ENCODE peak calls at places on chromosomes 11 and 22, in six cellular contexts. P, Z, B, E, S and V are unnamed samples.

GRCh38 chr22:35921777-35922176 is 106.8 kb downstream of the RBFOX2 start:
- DNase-seq in P (no peak), Z (no peak), B (peak; percentile 86), E (peak; percentile 87), S (peak; percentile 81), V (no peak)

GRCh38 chr22:34105461-34106062 is 185.3 kb upstream of the LARGE1 start:
- DNase-seq in P (peak; percentile 72), Z (peak; percentile 55), B (peak; percentile 18), E (no peak), S (peak; percentile 45), V (no peak)

GRCh38 chr11:86140334-86140733 is 71.5 kb upstream of the PICALM start:
- DNase-seq in P (no peak), Z (no peak), B (no peak), E (no peak), S (no peak), V (no peak)

GRCh38 chr11:40281055-40281580 is 1178.3 kb downstream of the LRRC4C start:
- DNase-seq in P (no peak), Z (no peak), B (no peak), E (peak; percentile 64), S (no peak), V (no peak)

GRCh38 chr11:82826526-82826925 is 73.7 kb downstream of the PRCP start:
- DNase-seq in P (no peak), Z (no peak), B (no peak), E (no peak), S (no peak), V (no peak)

GRCh38 chr11:10233581-10233980 is 60.4 kb downstream of the SBF2 start:
- DNase-seq in P (no peak), Z (no peak), B (no peak), E (peak; percentile 92), S (no peak), V (no peak)

GRCh38 chr11:119474682-119475596 is 52.0 kb upstream of the THY1 start:
- DNase-seq in P (no peak), Z (no peak), B (peak; percentile 65), E (peak; percentile 82), S (peak; percentile 65), V (no peak)

GRCh38 chr11:121800704-121801516 is 315.1 kb downstream of the BLID start:
- DNase-seq in P (no peak), Z (no peak), B (no peak), E (peak; percentile 54), S (peak; percentile 70), V (no peak)

GRCh38 chr11:6622261-6623171 is 3.3 kb upstream of the TPP1 start:
- DNase-seq in P (no peak), Z (no peak), B (peak; percentile 61), E (no peak), S (no peak), V (no peak)

GRCh38 chr11:22491826-22492225 is 133.8 kb downstream of the FANCF start:
- DNase-seq in P (no peak), Z (no peak), B (no peak), E (peak; percentile 81), S (no peak), V (no peak)

GRCh38 chr11:97683733-97684132 is 1293.9 kb downstream of the JRKL start:
- DNase-seq in P (no peak), Z (no peak), B (no peak), E (no peak), S (no peak), V (no peak)

GRCh38 chr11:73141031-73141308 is 1.1 kb downstream of the FCHSD2 start:
- DNase-seq in P (peak; percentile 58), Z (peak; percentile 53), B (peak; percentile 35), E (peak; percentile 15), S (no peak), V (peak; percentile 71)

GRCh38 chr11:116173946-116174911 is 598.6 kb downstream of the BUD13 start:
- DNase-seq in P (no peak), Z (no peak), B (no peak), E (no peak), S (no peak), V (no peak)

GRCh38 chr11:60985991-60986915 is 14.8 kb downstream of the CD6 start:
- DNase-seq in P (no peak), Z (peak; percentile 81), B (peak; percentile 18), E (peak; percentile 51), S (no peak), V (peak; percentile 60)

GRCh38 chr11:44096360-44097188 is 1.1 kb downstream of the EXT2 start:
- DNase-seq in P (no peak), Z (no peak), B (peak; percentile 1), E (peak; percentile 54), S (no peak), V (peak; percentile 44)

GRCh38 chr11:110984147-110984546 is 261.4 kb upstream of the POU2AF2 start:
- DNase-seq in P (no peak), Z (no peak), B (no peak), E (peak; percentile 88), S (no peak), V (no peak)

GRCh38 chr22:49502126-49502826 is 325.4 kb downstream of the BRD1 start:
- DNase-seq in P (no peak), Z (no peak), B (no peak), E (peak; percentile 22), S (no peak), V (no peak)

DNA sequence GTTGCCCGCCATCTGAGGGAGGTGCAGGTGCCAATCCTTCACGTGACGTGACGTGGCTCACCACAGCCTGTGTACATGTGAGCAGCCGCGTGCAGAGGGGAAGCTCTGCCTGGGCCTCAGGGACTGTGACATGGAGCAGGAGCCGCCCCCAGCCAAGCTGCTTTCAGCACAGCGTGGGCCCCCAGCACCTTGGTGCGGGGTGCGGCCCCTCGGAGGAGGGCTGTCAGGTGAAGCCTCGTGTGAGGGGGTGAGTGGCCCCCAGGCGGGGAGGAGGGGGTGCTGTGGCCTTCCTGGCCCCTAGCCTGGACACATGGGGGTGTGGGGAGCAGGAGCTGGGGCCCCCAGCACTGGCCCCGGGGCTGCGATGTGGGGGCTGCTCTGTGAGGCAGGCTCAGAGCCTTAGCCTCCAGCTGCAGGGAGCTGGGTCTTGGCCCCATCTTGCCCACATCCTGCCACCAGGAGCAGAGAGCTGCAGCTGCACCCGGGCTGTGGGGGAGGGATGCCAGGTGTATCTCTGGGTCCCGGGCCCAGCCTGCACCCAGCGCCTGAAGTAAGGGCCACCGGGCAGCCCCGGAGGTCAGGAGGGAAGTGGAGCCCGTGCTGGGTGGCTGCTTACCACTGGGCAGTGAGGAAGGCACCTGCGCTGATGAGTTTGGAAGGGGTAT is at the start of gene ADORA2A:
- DNase-seq in P (no peak), Z (peak; percentile 76), B (peak; percentile 97), E (no peak), S (no peak), V (peak; percentile 94)
- H3K4me3 ChIP-seq in P (peak within 1 kb of the TSS; percentile 39), Z (peak within 1 kb of the TSS; percentile 37), B (peak within 1 kb of the TSS; percentile 71), E (no peak within 1 kb of the TSS), S (no peak within 1 kb of the TSS), V (no peak within 1 kb of the TSS)

GRCh38 chr11:1825039-1825740 is 9.6 kb upstream of the SYT8 start:
- DNase-seq in P (peak; percentile 80), Z (peak; percentile 80), B (peak; percentile 55), E (no peak), S (no peak), V (peak; percentile 66)
- TF ChIP-seq CTCF in P (peak; percentile 45), Z (peak; percentile 60), B (peak; percentile 76), E (no peak), S (no peak), V (peak; percentile 48)

GRCh38 chr22:30333707-30334087 is 7.0 kb upstream of the TBC1D10A start:
- DNase-seq in P (no peak), Z (no peak), B (no peak), E (no peak), S (no peak), V (no peak)
- H3K36me3 ChIP-seq in P (peaks cover 74% of the 10 kb centered on the region), Z (peaks cover 88% of the 10 kb centered on the region), B (peaks cover 79% of the 10 kb centered on the region), E (peaks cover 38% of the 10 kb centered on the region), S (no peaks in the 10 kb centered on the region), V (peaks cover 30% of the 10 kb centered on the region)

GRCh38 chr11:67483901-67484665 is 1.3 kb downstream of the AIP start:
- DNase-seq in P (peak; percentile 12), Z (no peak), B (peak; percentile 60), E (no peak), S (no peak), V (no peak)
- H3K4me3 ChIP-seq in P (peak overlapping the region; percentile 61), Z (peak overlapping the region; percentile 65), B (peak overlapping the region; percentile 71), E (no peak overlapping the region), S (no peak overlapping the region), V (no peak overlapping the region)

GRCh38 chr11:109019342-109019936 is 354.6 kb downstream of the DDX10 start:
- DNase-seq in P (no peak), Z (no peak), B (no peak), E (no peak), S (no peak), V (no peak)
- TF ChIP-seq CTCF in P (no peak), Z (no peak), B (no peak), E (no peak), S (no peak), V (no peak)

DNA sequence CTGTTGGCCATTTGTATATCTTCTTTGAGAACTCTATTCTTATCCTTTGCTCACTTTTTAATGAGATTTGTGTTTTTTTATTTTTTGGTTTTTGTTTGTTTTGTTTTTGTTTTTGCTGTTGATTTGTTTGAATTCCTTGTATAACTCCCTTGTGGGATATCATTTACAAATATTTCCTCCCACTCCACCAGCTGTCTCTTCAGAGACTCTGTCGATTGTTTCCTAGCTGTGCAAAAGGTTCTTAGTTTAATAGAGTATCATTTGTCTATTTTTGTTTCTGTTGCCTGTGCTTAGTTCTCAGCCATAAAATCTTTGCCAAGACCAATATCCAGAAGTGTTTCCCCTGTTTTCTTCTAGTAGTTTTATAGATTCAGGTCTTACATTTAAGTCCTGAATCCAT is 82.4 kb downstream of the ARHGAP32 start:
- DNase-seq in P (no peak), Z (no peak), B (no peak), E (no peak), S (no peak), V (no peak)
- H3K36me3 ChIP-seq in P (no peaks in the 10 kb centered on the region), Z (no peaks in the 10 kb centered on the region), B (no peaks in the 10 kb centered on the region), E (no peaks in the 10 kb centered on the region), S (no peaks in the 10 kb centered on the region), V (no peaks in the 10 kb centered on the region)

DNA sequence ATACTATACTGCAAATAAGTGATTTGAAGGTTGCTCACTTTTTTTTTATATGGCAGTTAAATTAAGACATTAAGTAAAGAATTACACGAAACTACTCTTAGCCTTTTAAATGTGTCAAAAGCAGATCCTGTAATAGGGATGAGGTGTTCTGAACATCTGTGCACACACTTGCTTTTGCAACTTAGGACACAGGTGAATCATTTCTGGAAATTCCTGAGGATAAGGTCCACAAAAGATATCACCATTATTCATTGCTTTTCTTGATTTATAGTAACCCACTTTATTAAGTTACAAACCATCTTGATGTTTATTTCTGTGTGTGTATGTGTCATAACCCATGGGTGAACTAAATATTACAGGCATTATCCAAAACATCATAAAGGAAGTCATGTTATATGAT is 55.9 kb downstream of the SLC5A12 start:
- DNase-seq in P (no peak), Z (no peak), B (no peak), E (no peak), S (no peak), V (no peak)
- H3K4me3 ChIP-seq in P (no peak overlapping the region), Z (no peak overlapping the region), B (no peak overlapping the region), E (no peak overlapping the region), S (no peak overlapping the region), V (no peak overlapping the region)

GRCh38 chr11:65329944-65330403 is 3.7 kb upstream of the DPF2 start:
- DNase-seq in P (no peak), Z (peak; percentile 76), B (peak; percentile 96), E (peak; percentile 82), S (peak; percentile 94), V (peak; percentile 100)
- TF ChIP-seq CTCF in P (peak; percentile 89), Z (peak; percentile 84), B (peak; percentile 95), E (peak; percentile 70), S (peak; percentile 81), V (peak; percentile 26)